ENCODE peak calls at places on chromosomes 11 and 22, in seven cellular contexts. One of them, this sample, is unnamed.
A peak's percentile ranks its signal among the peaks of the same experiment; 100 is the strongest.

GRCh38 chr22:30206964-30207363 is 39.6 kb downstream of the LIF start:
- DNase-seq in Panc1: peak; percentile 86
- DNase-seq in right cardiac atrium: no peak
- DNase-seq in A549: peak; percentile 80
- DNase-seq in AG04450: peak; percentile 95
- DNase-seq in tibial nerve: no peak
- DNase-seq in foreskin keratinocyte: peak; percentile 88
- DNase-seq in this sample: peak; percentile 85

GRCh38 chr11:6646040-6646439 is 9.6 kb downstream of the DCHS1 start:
- DNase-seq in right cardiac atrium: peak; percentile 81
- DNase-seq in foreskin keratinocyte: no peak
- DNase-seq in tibial nerve: peak; percentile 66
- DNase-seq in A549: no peak
- DNase-seq in Panc1: no peak
- DNase-seq in AG04450: peak; percentile 39
- DNase-seq in this sample: peak; percentile 90

GRCh38 chr22:37030560-37031281 is 11.2 kb downstream of the MPST start:
- DNase-seq in foreskin keratinocyte: no peak
- DNase-seq in right cardiac atrium: no peak
- DNase-seq in Panc1: no peak
- DNase-seq in AG04450: no peak
- DNase-seq in A549: no peak
- DNase-seq in tibial nerve: no peak
- DNase-seq in this sample: peak; percentile 43

GRCh38 chr11:87809256-87809655 is 366.0 kb downstream of the RAB38 start:
- DNase-seq in A549: no peak
- DNase-seq in tibial nerve: no peak
- DNase-seq in right cardiac atrium: no peak
- DNase-seq in Panc1: no peak
- DNase-seq in AG04450: no peak
- DNase-seq in foreskin keratinocyte: no peak
- DNase-seq in this sample: no peak

GRCh38 chr11:33912405-33913361 is 20.8 kb upstream of the LMO2 start:
- DNase-seq in tibial nerve: no peak
- DNase-seq in right cardiac atrium: peak; percentile 27
- DNase-seq in A549: peak; percentile 41
- DNase-seq in foreskin keratinocyte: peak; percentile 71
- DNase-seq in AG04450: peak; percentile 59
- DNase-seq in Panc1: no peak
- DNase-seq in this sample: no peak

GRCh38 chr22:50184541-50185383 is 951 bp upstream of the TRABD start:
- DNase-seq in foreskin keratinocyte: no peak
- DNase-seq in A549: no peak
- DNase-seq in tibial nerve: no peak
- DNase-seq in right cardiac atrium: peak; percentile 37
- DNase-seq in Panc1: no peak
- DNase-seq in AG04450: no peak
- DNase-seq in this sample: peak; percentile 87

GRCh38 chr11:78635814-78636506 is 61.3 kb upstream of the NARS2 start:
- DNase-seq in Panc1: no peak
- DNase-seq in foreskin keratinocyte: no peak
- DNase-seq in AG04450: no peak
- DNase-seq in A549: no peak
- DNase-seq in right cardiac atrium: no peak
- DNase-seq in tibial nerve: no peak
- DNase-seq in this sample: no peak

GRCh38 chr22:49740242-49740641 is 87.4 kb downstream of the BRD1 start:
- DNase-seq in AG04450: no peak
- DNase-seq in tibial nerve: no peak
- DNase-seq in A549: no peak
- DNase-seq in Panc1: no peak
- DNase-seq in right cardiac atrium: no peak
- DNase-seq in foreskin keratinocyte: no peak
- DNase-seq in this sample: peak; percentile 22

GRCh38 chr11:8650401-8650990 is 32.0 kb downstream of the TRIM66 start:
- DNase-seq in Panc1: no peak
- DNase-seq in foreskin keratinocyte: no peak
- DNase-seq in right cardiac atrium: no peak
- DNase-seq in AG04450: no peak
- DNase-seq in A549: no peak
- DNase-seq in tibial nerve: no peak
- DNase-seq in this sample: no peak

GRCh38 chr11:44595964-44596381 is 30.5 kb downstream of the CD82 start:
- DNase-seq in AG04450: no peak
- DNase-seq in Panc1: no peak
- DNase-seq in tibial nerve: no peak
- DNase-seq in right cardiac atrium: peak; percentile 82
- DNase-seq in A549: no peak
- DNase-seq in foreskin keratinocyte: no peak
- DNase-seq in this sample: no peak